ENCODE peak calls at places on chromosomes 6 and 20, in nine cellular contexts. One of them, this sample, is unnamed.

GRCh38 chr6:44113396-44113795 is 13.9 kb downstream of the MRPL14 start:
- DNase-seq in GM04504: no peak
- DNase-seq in heart left ventricle: no peak
- DNase-seq in NCI-H226: no peak
- DNase-seq in PC-3: no peak
- DNase-seq in left colon: no peak
- DNase-seq in T-helper 17 cell: no peak
- DNase-seq in activated CD4-positive, alpha-beta T cell treated with anti-CD3 and anti-CD28 coated beads, Interleukin-2, amount 10 ng/mL, durations not matched to agents 7 days and 5 days: no peak
- DNase-seq in stimulated activated CD8-positive, alpha-beta memory T cell treated with anti-CD3 and anti-CD28 coated beads, Interleukin-2, amount 100 ng/mL, for 1 hour: no peak
- DNase-seq in this sample: no peak

GRCh38 chr6:157453131-157453530 is 72.1 kb downstream of the ZDHHC14 start:
- DNase-seq in GM04504: no peak
- DNase-seq in heart left ventricle: no peak
- DNase-seq in NCI-H226: no peak
- DNase-seq in PC-3: no peak
- DNase-seq in left colon: no peak
- DNase-seq in T-helper 17 cell: no peak
- DNase-seq in activated CD4-positive, alpha-beta T cell treated with anti-CD3 and anti-CD28 coated beads, Interleukin-2, amount 10 ng/mL, durations not matched to agents 7 days and 5 days: no peak
- DNase-seq in stimulated activated CD8-positive, alpha-beta memory T cell treated with anti-CD3 and anti-CD28 coated beads, Interleukin-2, amount 100 ng/mL, for 1 hour: no peak
- DNase-seq in this sample: no peak

GRCh38 chr6:122652431-122652830 is 42.2 kb downstream of the PKIB start:
- DNase-seq in GM04504: no peak
- DNase-seq in heart left ventricle: no peak
- DNase-seq in NCI-H226: peak
- DNase-seq in PC-3: peak
- DNase-seq in left colon: no peak
- DNase-seq in T-helper 17 cell: no peak
- DNase-seq in activated CD4-positive, alpha-beta T cell treated with anti-CD3 and anti-CD28 coated beads, Interleukin-2, amount 10 ng/mL, durations not matched to agents 7 days and 5 days: no peak
- DNase-seq in stimulated activated CD8-positive, alpha-beta memory T cell treated with anti-CD3 and anti-CD28 coated beads, Interleukin-2, amount 100 ng/mL, for 1 hour: no peak
- DNase-seq in this sample: peak

GRCh38 chr20:35329435-35330139 is 37.4 kb upstream of the FAM83C start:
- DNase-seq in GM04504: no peak
- DNase-seq in heart left ventricle: no peak
- DNase-seq in NCI-H226: peak
- DNase-seq in PC-3: peak
- DNase-seq in left colon: peak
- DNase-seq in T-helper 17 cell: no peak
- DNase-seq in activated CD4-positive, alpha-beta T cell treated with anti-CD3 and anti-CD28 coated beads, Interleukin-2, amount 10 ng/mL, durations not matched to agents 7 days and 5 days: peak
- DNase-seq in stimulated activated CD8-positive, alpha-beta memory T cell treated with anti-CD3 and anti-CD28 coated beads, Interleukin-2, amount 100 ng/mL, for 1 hour: no peak
- DNase-seq in this sample: peak

GRCh38 chr6:138509371-138509770 is 10.1 kb upstream of the NHSL1 start:
- DNase-seq in GM04504: no peak
- DNase-seq in heart left ventricle: no peak
- DNase-seq in NCI-H226: no peak
- DNase-seq in PC-3: peak
- DNase-seq in left colon: no peak
- DNase-seq in T-helper 17 cell: no peak
- DNase-seq in activated CD4-positive, alpha-beta T cell treated with anti-CD3 and anti-CD28 coated beads, Interleukin-2, amount 10 ng/mL, durations not matched to agents 7 days and 5 days: peak
- DNase-seq in stimulated activated CD8-positive, alpha-beta memory T cell treated with anti-CD3 and anti-CD28 coated beads, Interleukin-2, amount 100 ng/mL, for 1 hour: no peak
- DNase-seq in this sample: peak

GRCh38 chr6:7214400-7214940 is 98.5 kb downstream of the SSR1 start:
- DNase-seq in GM04504: no peak
- DNase-seq in heart left ventricle: no peak
- DNase-seq in NCI-H226: no peak
- DNase-seq in PC-3: no peak
- DNase-seq in left colon: no peak
- DNase-seq in T-helper 17 cell: no peak
- DNase-seq in activated CD4-positive, alpha-beta T cell treated with anti-CD3 and anti-CD28 coated beads, Interleukin-2, amount 10 ng/mL, durations not matched to agents 7 days and 5 days: no peak
- DNase-seq in stimulated activated CD8-positive, alpha-beta memory T cell treated with anti-CD3 and anti-CD28 coated beads, Interleukin-2, amount 100 ng/mL, for 1 hour: no peak
- DNase-seq in this sample: no peak

GRCh38 chr20:8670207-8670899 is 398.5 kb upstream of the PLCB4 start:
- DNase-seq in GM04504: no peak
- DNase-seq in heart left ventricle: no peak
- DNase-seq in NCI-H226: no peak
- DNase-seq in PC-3: no peak
- DNase-seq in left colon: no peak
- DNase-seq in T-helper 17 cell: no peak
- DNase-seq in activated CD4-positive, alpha-beta T cell treated with anti-CD3 and anti-CD28 coated beads, Interleukin-2, amount 10 ng/mL, durations not matched to agents 7 days and 5 days: no peak
- DNase-seq in stimulated activated CD8-positive, alpha-beta memory T cell treated with anti-CD3 and anti-CD28 coated beads, Interleukin-2, amount 100 ng/mL, for 1 hour: no peak
- DNase-seq in this sample: no peak

GRCh38 chr20:17895641-17896246 is 72.8 kb downstream of the SNX5 start:
- DNase-seq in GM04504: no peak
- DNase-seq in heart left ventricle: peak
- DNase-seq in NCI-H226: no peak
- DNase-seq in PC-3: no peak
- DNase-seq in left colon: peak
- DNase-seq in T-helper 17 cell: no peak
- DNase-seq in activated CD4-positive, alpha-beta T cell treated with anti-CD3 and anti-CD28 coated beads, Interleukin-2, amount 10 ng/mL, durations not matched to agents 7 days and 5 days: peak
- DNase-seq in stimulated activated CD8-positive, alpha-beta memory T cell treated with anti-CD3 and anti-CD28 coated beads, Interleukin-2, amount 100 ng/mL, for 1 hour: no peak
- DNase-seq in this sample: no peak

GRCh38 chr6:48429021-48429420 is 318.0 kb upstream of the PTCHD4 start:
- DNase-seq in GM04504: no peak
- DNase-seq in heart left ventricle: no peak
- DNase-seq in NCI-H226: no peak
- DNase-seq in PC-3: peak
- DNase-seq in left colon: no peak
- DNase-seq in T-helper 17 cell: no peak
- DNase-seq in activated CD4-positive, alpha-beta T cell treated with anti-CD3 and anti-CD28 coated beads, Interleukin-2, amount 10 ng/mL, durations not matched to agents 7 days and 5 days: no peak
- DNase-seq in stimulated activated CD8-positive, alpha-beta memory T cell treated with anti-CD3 and anti-CD28 coated beads, Interleukin-2, amount 100 ng/mL, for 1 hour: no peak
- DNase-seq in this sample: no peak

GRCh38 chr6:33312361-33313104 is 1.3 kb downstream of the TAPBP start:
- DNase-seq in GM04504: no peak
- DNase-seq in heart left ventricle: peak
- DNase-seq in NCI-H226: peak
- DNase-seq in PC-3: peak
- DNase-seq in left colon: peak
- DNase-seq in T-helper 17 cell: peak
- DNase-seq in activated CD4-positive, alpha-beta T cell treated with anti-CD3 and anti-CD28 coated beads, Interleukin-2, amount 10 ng/mL, durations not matched to agents 7 days and 5 days: peak
- DNase-seq in stimulated activated CD8-positive, alpha-beta memory T cell treated with anti-CD3 and anti-CD28 coated beads, Interleukin-2, amount 100 ng/mL, for 1 hour: peak
- DNase-seq in this sample: peak

GRCh38 chr6:75504902-75505233 is 11.3 kb upstream of the FILIP1 start:
- DNase-seq in GM04504: no peak
- DNase-seq in heart left ventricle: no peak
- DNase-seq in NCI-H226: no peak
- DNase-seq in PC-3: no peak
- DNase-seq in left colon: no peak
- DNase-seq in T-helper 17 cell: no peak
- DNase-seq in activated CD4-positive, alpha-beta T cell treated with anti-CD3 and anti-CD28 coated beads, Interleukin-2, amount 10 ng/mL, durations not matched to agents 7 days and 5 days: no peak
- DNase-seq in stimulated activated CD8-positive, alpha-beta memory T cell treated with anti-CD3 and anti-CD28 coated beads, Interleukin-2, amount 100 ng/mL, for 1 hour: no peak
- DNase-seq in this sample: no peak

GRCh38 chr20:22763257-22763906 is 179.0 kb upstream of the FOXA2 start:
- DNase-seq in GM04504: no peak
- DNase-seq in heart left ventricle: peak
- DNase-seq in NCI-H226: peak
- DNase-seq in PC-3: peak
- DNase-seq in left colon: no peak
- DNase-seq in T-helper 17 cell: no peak
- DNase-seq in activated CD4-positive, alpha-beta T cell treated with anti-CD3 and anti-CD28 coated beads, Interleukin-2, amount 10 ng/mL, durations not matched to agents 7 days and 5 days: no peak
- DNase-seq in stimulated activated CD8-positive, alpha-beta memory T cell treated with anti-CD3 and anti-CD28 coated beads, Interleukin-2, amount 100 ng/mL, for 1 hour: no peak
- DNase-seq in this sample: peak

GRCh38 chr6:75201901-75202672 is 3.8 kb downstream of the COL12A1 start:
- DNase-seq in GM04504: no peak
- DNase-seq in heart left ventricle: peak
- DNase-seq in NCI-H226: no peak
- DNase-seq in PC-3: no peak
- DNase-seq in left colon: peak
- DNase-seq in T-helper 17 cell: no peak
- DNase-seq in activated CD4-positive, alpha-beta T cell treated with anti-CD3 and anti-CD28 coated beads, Interleukin-2, amount 10 ng/mL, durations not matched to agents 7 days and 5 days: no peak
- DNase-seq in stimulated activated CD8-positive, alpha-beta memory T cell treated with anti-CD3 and anti-CD28 coated beads, Interleukin-2, amount 100 ng/mL, for 1 hour: no peak
- DNase-seq in this sample: no peak

GRCh38 chr6:164870175-164870574 is 439.2 kb downstream of the C6orf118 start:
- DNase-seq in GM04504: no peak
- DNase-seq in heart left ventricle: no peak
- DNase-seq in NCI-H226: no peak
- DNase-seq in PC-3: no peak
- DNase-seq in left colon: no peak
- DNase-seq in T-helper 17 cell: no peak
- DNase-seq in activated CD4-positive, alpha-beta T cell treated with anti-CD3 and anti-CD28 coated beads, Interleukin-2, amount 10 ng/mL, durations not matched to agents 7 days and 5 days: no peak
- DNase-seq in stimulated activated CD8-positive, alpha-beta memory T cell treated with anti-CD3 and anti-CD28 coated beads, Interleukin-2, amount 100 ng/mL, for 1 hour: no peak
- DNase-seq in this sample: no peak

GRCh38 chr20:4047614-4048013 is 32.3 kb upstream of the RNF24 start:
- DNase-seq in GM04504: no peak
- DNase-seq in heart left ventricle: no peak
- DNase-seq in NCI-H226: no peak
- DNase-seq in PC-3: no peak
- DNase-seq in left colon: no peak
- DNase-seq in T-helper 17 cell: no peak
- DNase-seq in activated CD4-positive, alpha-beta T cell treated with anti-CD3 and anti-CD28 coated beads, Interleukin-2, amount 10 ng/mL, durations not matched to agents 7 days and 5 days: no peak
- DNase-seq in stimulated activated CD8-positive, alpha-beta memory T cell treated with anti-CD3 and anti-CD28 coated beads, Interleukin-2, amount 100 ng/mL, for 1 hour: no peak
- DNase-seq in this sample: no peak

GRCh38 chr6:161379828-161380598 is 106.2 kb upstream of the AGPAT4 start:
- DNase-seq in GM04504: no peak
- DNase-seq in heart left ventricle: no peak
- DNase-seq in NCI-H226: peak
- DNase-seq in PC-3: no peak
- DNase-seq in left colon: no peak
- DNase-seq in T-helper 17 cell: no peak
- DNase-seq in activated CD4-positive, alpha-beta T cell treated with anti-CD3 and anti-CD28 coated beads, Interleukin-2, amount 10 ng/mL, durations not matched to agents 7 days and 5 days: no peak
- DNase-seq in stimulated activated CD8-positive, alpha-beta memory T cell treated with anti-CD3 and anti-CD28 coated beads, Interleukin-2, amount 100 ng/mL, for 1 hour: no peak
- DNase-seq in this sample: no peak

GRCh38 chr6:163054641-163055040 is 326.9 kb downstream of the PACRG start:
- DNase-seq in GM04504: no peak
- DNase-seq in heart left ventricle: no peak
- DNase-seq in NCI-H226: no peak
- DNase-seq in PC-3: no peak
- DNase-seq in left colon: no peak
- DNase-seq in T-helper 17 cell: no peak
- DNase-seq in activated CD4-positive, alpha-beta T cell treated with anti-CD3 and anti-CD28 coated beads, Interleukin-2, amount 10 ng/mL, durations not matched to agents 7 days and 5 days: no peak
- DNase-seq in stimulated activated CD8-positive, alpha-beta memory T cell treated with anti-CD3 and anti-CD28 coated beads, Interleukin-2, amount 100 ng/mL, for 1 hour: no peak
- DNase-seq in this sample: no peak

GRCh38 chr6:161414180-161414579 is 140.3 kb upstream of the AGPAT4 start:
- DNase-seq in GM04504: no peak
- DNase-seq in heart left ventricle: no peak
- DNase-seq in NCI-H226: no peak
- DNase-seq in PC-3: no peak
- DNase-seq in left colon: no peak
- DNase-seq in T-helper 17 cell: no peak
- DNase-seq in activated CD4-positive, alpha-beta T cell treated with anti-CD3 and anti-CD28 coated beads, Interleukin-2, amount 10 ng/mL, durations not matched to agents 7 days and 5 days: no peak
- DNase-seq in stimulated activated CD8-positive, alpha-beta memory T cell treated with anti-CD3 and anti-CD28 coated beads, Interleukin-2, amount 100 ng/mL, for 1 hour: no peak
- DNase-seq in this sample: no peak

GRCh38 chr6:46476301-46476700 is 14.9 kb downstream of the RCAN2 start:
- DNase-seq in GM04504: no peak
- DNase-seq in heart left ventricle: no peak
- DNase-seq in NCI-H226: no peak
- DNase-seq in PC-3: no peak
- DNase-seq in left colon: no peak
- DNase-seq in T-helper 17 cell: no peak
- DNase-seq in activated CD4-positive, alpha-beta T cell treated with anti-CD3 and anti-CD28 coated beads, Interleukin-2, amount 10 ng/mL, durations not matched to agents 7 days and 5 days: no peak
- DNase-seq in stimulated activated CD8-positive, alpha-beta memory T cell treated with anti-CD3 and anti-CD28 coated beads, Interleukin-2, amount 100 ng/mL, for 1 hour: no peak
- DNase-seq in this sample: no peak

GRCh38 chr6:111096246-111096645 is 8.9 kb downstream of the SLC16A10 start:
- DNase-seq in GM04504: no peak
- DNase-seq in heart left ventricle: no peak
- DNase-seq in NCI-H226: peak
- DNase-seq in PC-3: peak
- DNase-seq in left colon: peak
- DNase-seq in T-helper 17 cell: no peak
- DNase-seq in activated CD4-positive, alpha-beta T cell treated with anti-CD3 and anti-CD28 coated beads, Interleukin-2, amount 10 ng/mL, durations not matched to agents 7 days and 5 days: no peak
- DNase-seq in stimulated activated CD8-positive, alpha-beta memory T cell treated with anti-CD3 and anti-CD28 coated beads, Interleukin-2, amount 100 ng/mL, for 1 hour: no peak
- DNase-seq in this sample: peak

GRCh38 chr6:20483902-20484497 is 50.3 kb upstream of the CDKAL1 start:
- DNase-seq in GM04504: no peak
- DNase-seq in heart left ventricle: no peak
- DNase-seq in NCI-H226: no peak
- DNase-seq in PC-3: no peak
- DNase-seq in left colon: no peak
- DNase-seq in T-helper 17 cell: no peak
- DNase-seq in activated CD4-positive, alpha-beta T cell treated with anti-CD3 and anti-CD28 coated beads, Interleukin-2, amount 10 ng/mL, durations not matched to agents 7 days and 5 days: no peak
- DNase-seq in stimulated activated CD8-positive, alpha-beta memory T cell treated with anti-CD3 and anti-CD28 coated beads, Interleukin-2, amount 100 ng/mL, for 1 hour: no peak
- DNase-seq in this sample: no peak

GRCh38 chr6:37538107-37538506 is 38.4 kb upstream of the CCDC167 start:
- DNase-seq in GM04504: no peak
- DNase-seq in heart left ventricle: no peak
- DNase-seq in NCI-H226: no peak
- DNase-seq in PC-3: peak
- DNase-seq in left colon: no peak
- DNase-seq in T-helper 17 cell: no peak
- DNase-seq in activated CD4-positive, alpha-beta T cell treated with anti-CD3 and anti-CD28 coated beads, Interleukin-2, amount 10 ng/mL, durations not matched to agents 7 days and 5 days: no peak
- DNase-seq in stimulated activated CD8-positive, alpha-beta memory T cell treated with anti-CD3 and anti-CD28 coated beads, Interleukin-2, amount 100 ng/mL, for 1 hour: no peak
- DNase-seq in this sample: peak

GRCh38 chr20:61935926-61936700 is 129.6 kb downstream of the TAF4 start:
- DNase-seq in GM04504: no peak
- DNase-seq in heart left ventricle: no peak
- DNase-seq in NCI-H226: no peak
- DNase-seq in PC-3: no peak
- DNase-seq in left colon: no peak
- DNase-seq in T-helper 17 cell: no peak
- DNase-seq in activated CD4-positive, alpha-beta T cell treated with anti-CD3 and anti-CD28 coated beads, Interleukin-2, amount 10 ng/mL, durations not matched to agents 7 days and 5 days: no peak
- DNase-seq in stimulated activated CD8-positive, alpha-beta memory T cell treated with anti-CD3 and anti-CD28 coated beads, Interleukin-2, amount 100 ng/mL, for 1 hour: no peak
- DNase-seq in this sample: no peak

GRCh38 chr6:14453712-14454466 is 336.3 kb downstream of the CD83 start:
- DNase-seq in GM04504: no peak
- DNase-seq in heart left ventricle: no peak
- DNase-seq in NCI-H226: no peak
- DNase-seq in PC-3: no peak
- DNase-seq in left colon: no peak
- DNase-seq in T-helper 17 cell: no peak
- DNase-seq in activated CD4-positive, alpha-beta T cell treated with anti-CD3 and anti-CD28 coated beads, Interleukin-2, amount 10 ng/mL, durations not matched to agents 7 days and 5 days: no peak
- DNase-seq in stimulated activated CD8-positive, alpha-beta memory T cell treated with anti-CD3 and anti-CD28 coated beads, Interleukin-2, amount 100 ng/mL, for 1 hour: no peak
- DNase-seq in this sample: no peak

GRCh38 chr6:6590530-6590929 is 2.0 kb downstream of the LY86 start:
- DNase-seq in GM04504: no peak
- DNase-seq in heart left ventricle: no peak
- DNase-seq in NCI-H226: no peak
- DNase-seq in PC-3: no peak
- DNase-seq in left colon: no peak
- DNase-seq in T-helper 17 cell: no peak
- DNase-seq in activated CD4-positive, alpha-beta T cell treated with anti-CD3 and anti-CD28 coated beads, Interleukin-2, amount 10 ng/mL, durations not matched to agents 7 days and 5 days: no peak
- DNase-seq in stimulated activated CD8-positive, alpha-beta memory T cell treated with anti-CD3 and anti-CD28 coated beads, Interleukin-2, amount 100 ng/mL, for 1 hour: no peak
- DNase-seq in this sample: no peak

This sample was measured in HT-29.